ENCODE peak calls at places on chromosomes 5 and 9, in seven cellular contexts. B is sigmoid colon, Q is brain microvascular endothelial cell, I is pancreas, N is mammary epithelial cell, Z is HepG2, M is SJSA1. A is an unnamed sample.
A peak's percentile ranks its signal among the peaks of the same experiment; 100 is the strongest.

GRCh38 chr9:119302988-119303698 is 66.1 kb downstream of the BRINP1 start:
- DNase-seq in B (no peak), Q (no peak), I (no peak), N (no peak), Z (no peak), M (no peak), A (no peak)

GRCh38 chr5:134569758-134570364 is 44.4 kb downstream of the JADE2 start:
- DNase-seq in B (no peak), Q (no peak), I (no peak), N (no peak), Z (no peak), M (no peak), A (no peak)

GRCh38 chr5:1793966-1794895 is 5.4 kb downstream of the MRPL36 start:
- DNase-seq in B (peak; percentile 48), Q (peak; percentile 98), I (no peak), N (peak; percentile 46), Z (peak; percentile 52), M (peak; percentile 83), A (no peak)

GRCh38 chr5:88438006-88438405 is 169.4 kb upstream of the TMEM161B start:
- DNase-seq in B (no peak), Q (peak; percentile 6), I (no peak), N (peak; percentile 4), Z (no peak), M (peak; percentile 69), A (peak; percentile 63)

GRCh38 chr5:138491284-138491648 is 26.0 kb downstream of the EGR1 start:
- DNase-seq in B (no peak), Q (no peak), I (no peak), N (no peak), Z (no peak), M (no peak), A (no peak)

GRCh38 chr5:62138607-62139006 is 167.4 kb upstream of the KIF2A start:
- DNase-seq in B (no peak), Q (no peak), I (no peak), N (no peak), Z (no peak), M (no peak), A (no peak)

GRCh38 chr5:167208911-167209310 is 1082.5 kb upstream of the WWC1 start:
- DNase-seq in B (no peak), Q (no peak), I (no peak), N (no peak), Z (no peak), M (peak; percentile 95), A (peak; percentile 30)

GRCh38 chr5:159913048-159913447 is 3.2 kb upstream of the ADRA1B start:
- DNase-seq in B (no peak), Q (peak; percentile 81), I (no peak), N (peak; percentile 92), Z (no peak), M (peak; percentile 79), A (peak; percentile 81)

GRCh38 chr5:34717426-34718327 is 61.5 kb downstream of the RAI14 start:
- DNase-seq in B (no peak), Q (peak; percentile 96), I (no peak), N (peak; percentile 54), Z (no peak), M (peak; percentile 87), A (peak; percentile 17)

GRCh38 chr9:114701971-114702370 is 20.0 kb upstream of the TEX48 start:
- DNase-seq in B (no peak), Q (no peak), I (no peak), N (no peak), Z (no peak), M (no peak), A (no peak)

GRCh38 chr5:14676320-14676719 is 11.8 kb downstream of the OTULIN start:
- DNase-seq in B (no peak), Q (peak; percentile 42), I (peak; percentile 43), N (peak; percentile 96), Z (no peak), M (no peak), A (peak; percentile 80)

GRCh38 chr5:125583291-125583690 is 836.9 kb upstream of the ZNF608 start:
- DNase-seq in B (no peak), Q (no peak), I (no peak), N (no peak), Z (no peak), M (no peak), A (no peak)

GRCh38 chr5:131265318-131265803 is 1.5 kb downstream of the CDC42SE2 start:
- DNase-seq in B (no peak), Q (no peak), I (no peak), N (no peak), Z (peak; percentile 60), M (no peak), A (peak; percentile 40)

GRCh38 chr9:87862536-87863268 is 20.0 kb upstream of the SPATA31E1 start:
- DNase-seq in B (no peak), Q (peak; percentile 84), I (no peak), N (peak; percentile 90), Z (no peak), M (peak; percentile 70), A (peak; percentile 77)

GRCh38 chr9:21542780-21543179 is 60.7 kb upstream of the IFNE start:
- DNase-seq in B (no peak), Q (peak; percentile 43), I (no peak), N (no peak), Z (no peak), M (no peak), A (no peak)

GRCh38 chr9:136745389-136746218 is 2.7 kb downstream of the LCN6 start:
- DNase-seq in B (no peak), Q (no peak), I (peak; percentile 59), N (no peak), Z (no peak), M (no peak), A (no peak)

GRCh38 chr5:123708074-123708806 is 196.3 kb downstream of the CSNK1G3 start:
- DNase-seq in B (no peak), Q (peak; percentile 94), I (no peak), N (peak; percentile 70), Z (no peak), M (peak; percentile 95), A (peak; percentile 21)

GRCh38 chr9:81096667-81097066 is 592.7 kb downstream of the TLE1 start:
- DNase-seq in B (no peak), Q (no peak), I (no peak), N (peak; percentile 12), Z (no peak), M (no peak), A (no peak)

GRCh38 chr5:61638476-61638875 is 306.4 kb downstream of the ZSWIM6 start:
- DNase-seq in B (no peak), Q (no peak), I (no peak), N (no peak), Z (no peak), M (no peak), A (no peak)

GRCh38 chr5:53071738-53072137 is 37.8 kb downstream of the MOCS2 start:
- DNase-seq in B (no peak), Q (no peak), I (no peak), N (no peak), Z (no peak), M (peak; percentile 45), A (no peak)
- H3K27ac ChIP-seq in B (no peak overlapping the region), Q (no peak overlapping the region), I (no peak overlapping the region), N (no peak overlapping the region), Z (no peak overlapping the region), M (peak overlapping the region; percentile 54), A (no peak overlapping the region)

GRCh38 chr9:72363908-72364678 is 915 bp downstream of the ZFAND5 start:
- DNase-seq in B (peak; percentile 85), Q (no peak), I (peak; percentile 89), N (peak; percentile 53), Z (peak; percentile 20), M (peak; percentile 33), A (peak; percentile 64)

GRCh38 chr9:72363226-72363625 is 1.8 kb downstream of the ZFAND5 start:
- DNase-seq in B (no peak), Q (no peak), I (no peak), N (peak; percentile 12), Z (no peak), M (no peak), A (no peak)

GRCh38 chr9:72362680-72363139 is 2.3 kb downstream of the ZFAND5 start:
- DNase-seq in B (peak; percentile 88), Q (peak; percentile 74), I (no peak), N (peak; percentile 53), Z (peak; percentile 75), M (peak; percentile 48), A (no peak)

GRCh38 chr9:72364679-72365524 is at the start of gene ZFAND5:
- DNase-seq in B (peak; percentile 100), Q (peak; percentile 97), I (peak; percentile 97), N (peak; percentile 96), Z (peak; percentile 89), M (peak; percentile 97), A (peak; percentile 99)

GRCh38 chr9:72365525-72366256 is 683 bp upstream of the ZFAND5 start:
- DNase-seq in B (peak; percentile 97), Q (peak; percentile 81), I (peak; percentile 90), N (peak; percentile 81), Z (peak; percentile 70), M (peak; percentile 92), A (peak; percentile 49)
- H3K27ac ChIP-seq in B (peak overlapping the region; percentile 99), Q (peak overlapping the region; percentile 99), I (peak overlapping the region; percentile 99), N (peak overlapping the region; percentile 95), Z (peak overlapping the region; percentile 99), M (peak overlapping the region; percentile 99), A (peak overlapping the region; percentile 99)

DNA sequence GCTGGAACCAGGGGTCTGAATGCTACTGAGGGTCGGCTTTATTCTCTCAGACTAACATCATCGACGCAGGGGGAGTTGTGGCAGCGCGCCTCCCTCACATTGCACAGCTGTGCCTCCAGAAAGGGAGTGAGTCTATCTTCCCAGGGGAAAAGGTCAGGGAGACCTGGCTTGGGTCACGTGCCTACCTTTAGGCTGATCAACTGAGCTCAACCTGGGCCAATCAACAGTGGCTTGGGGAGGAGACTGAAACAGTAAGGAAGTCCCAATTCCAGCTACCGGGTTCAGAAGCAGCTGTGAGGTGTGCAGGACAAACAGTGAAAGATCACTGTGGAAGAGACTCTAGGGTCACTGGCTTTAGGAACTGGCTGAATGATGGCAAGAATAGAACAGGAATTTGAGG is 14.3 kb downstream of the SNX30 start:
- DNase-seq in B (no peak), Q (no peak), I (peak; percentile 40), N (no peak), Z (peak; percentile 84), M (no peak), A (no peak)
- H3K27ac ChIP-seq in B (no peak overlapping the region), Q (no peak overlapping the region), I (peak overlapping the region; percentile 39), N (no peak overlapping the region), Z (peak overlapping the region; percentile 67), M (no peak overlapping the region), A (no peak overlapping the region)

DNA sequence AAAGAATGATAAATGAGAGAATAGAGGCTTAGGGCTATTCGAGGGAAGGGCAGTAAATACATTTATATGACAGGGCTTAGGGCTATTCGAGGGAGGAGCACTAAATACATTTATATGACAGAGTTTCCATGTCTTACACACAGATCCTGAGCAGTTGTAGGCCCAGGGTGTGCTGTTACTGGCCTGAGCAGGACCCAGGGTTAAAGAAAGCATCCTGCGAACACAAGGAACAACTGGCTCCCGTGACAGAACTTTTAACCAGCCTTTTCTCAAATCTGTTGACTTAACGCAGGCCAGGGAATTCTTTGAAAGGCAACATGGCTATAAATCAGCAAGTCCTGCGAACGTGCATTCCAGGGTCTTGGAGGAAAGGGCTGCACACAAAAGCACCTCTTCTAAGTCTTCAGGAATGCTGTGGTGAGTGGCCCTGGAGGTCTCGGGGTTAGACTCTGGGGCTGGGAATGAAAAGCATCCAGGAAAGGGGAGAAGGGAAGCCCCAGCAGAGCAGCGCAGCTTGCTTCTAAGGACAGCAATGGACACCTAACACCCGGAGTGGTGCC is 45.2 kb upstream of the ANKRD55 start:
- DNase-seq in B (no peak), Q (peak; percentile 76), I (no peak), N (no peak), Z (no peak), M (peak; percentile 97), A (no peak)
- H3K27ac ChIP-seq in B (no peak overlapping the region), Q (peak overlapping the region; percentile 57), I (no peak overlapping the region), N (no peak overlapping the region), Z (no peak overlapping the region), M (peak overlapping the region; percentile 98), A (no peak overlapping the region)

GRCh38 chr5:180797256-180798192 is 5.1 kb downstream of the MGAT1 start:
- DNase-seq in B (peak; percentile 49), Q (no peak), I (no peak), N (no peak), Z (no peak), M (no peak), A (no peak)
- H3K27ac ChIP-seq in B (peak overlapping the region; percentile 1), Q (no peak overlapping the region), I (no peak overlapping the region), N (no peak overlapping the region), Z (no peak overlapping the region), M (no peak overlapping the region), A (peak overlapping the region; percentile 39)